ENCODE peak calls at places on chromosomes 4 and X, in five cellular contexts. G is endodermal cell, P is ovary, Q is heart left ventricle, N is breast epithelium. E is an unnamed sample. For H3K9me3, H3K36me3 and H3K4me1, the result is how much of the 10 kb centered on the place peaks cover.

GRCh38 chr4:146336413-146336807 is 122.1 kb downstream of the REELD1 start:
- DNase-seq in G (no peak), Q (no peak), P (no peak), N (no peak), E (no peak)

GRCh38 chr4:175823015-175823741 is 11.1 kb upstream of the GPM6A start:
- DNase-seq in N (no peak), G (no peak), Q (no peak), P (no peak), E (no peak)

GRCh38 chr4:117529401-117529800 is 444.0 kb upstream of the TRAM1L1 start:
- DNase-seq in Q (no peak), N (no peak), G (no peak), P (no peak), E (no peak)

GRCh38 chrX:121008920-121009319 is 23.4 kb upstream of the CT47A1 start:
- DNase-seq in P (no peak), G (no peak), N (no peak), Q (no peak), E (no peak)

GRCh38 chrX:2552621-2553297 is 52.0 kb upstream of the DHRSX start:
- DNase-seq in Q (no peak), N (no peak), G (no peak), P (no peak), E (no peak)

GRCh38 chr4:105657117-105657765 is 51.2 kb downstream of the INTS12 start:
- DNase-seq in P (no peak), N (no peak), Q (no peak), G (no peak), E (no peak)

GRCh38 chr4:106627071-106627470 is 258.5 kb upstream of the GIMD1 start:
- DNase-seq in P (no peak), N (no peak), G (no peak), Q (no peak), E (no peak)

GRCh38 chrX:118346258-118347094 is 570 bp downstream of the WDR44 start:
- DNase-seq in N (peak), Q (peak), P (no peak), G (peak), E (peak)

GRCh38 chr4:183398298-183399129 is 45.9 kb upstream of the CDKN2AIP start:
- DNase-seq in P (peak), G (peak), N (no peak), Q (peak), E (peak)

GRCh38 chrX:5397409-5397808 is 831.3 kb downstream of the NLGN4X start:
- DNase-seq in Q (no peak), P (no peak), N (no peak), G (peak), E (no peak)

GRCh38 chr4:122548886-122549630 is 71.8 kb downstream of the IL21 start:
- DNase-seq in Q (no peak), N (no peak), G (no peak), P (no peak), E (no peak)

GRCh38 chr4:73917081-73917501 is 47.9 kb downstream of the CXCL1 start:
- DNase-seq in N (no peak), G (no peak), P (no peak), Q (no peak), E (no peak)

GRCh38 chr4:56843421-56843899 is 22.0 kb upstream of the SPINK2 start:
- DNase-seq in P (peak), Q (no peak), G (peak), N (no peak), E (no peak)

GRCh38 chr4:126071346-126072333 is 756.9 kb downstream of the FAT4 start:
- DNase-seq in G (no peak), P (no peak), N (peak), Q (no peak), E (no peak)

GRCh38 chr4:102174800-102175199 is 170.5 kb downstream of the SLC39A8 start:
- DNase-seq in P (no peak), Q (no peak), G (no peak), N (no peak), E (no peak)

GRCh38 chr4:35189988-35190613 is 1054.2 kb downstream of the ARAP2 start:
- DNase-seq in G (peak), N (no peak), P (no peak), Q (no peak), E (no peak)

GRCh38 chrX:96907888-96908287 is 24.2 kb downstream of the RPA4 start:
- DNase-seq in N (no peak), P (no peak), Q (no peak), G (no peak), E (no peak)

GRCh38 chrX:1392376-1393130 is 640 bp upstream of the SLC25A6 start:
- DNase-seq in P (no peak), Q (peak), G (peak), N (peak), E (peak)

GRCh38 chrX:2464677-2465166 is 36.1 kb downstream of the DHRSX start:
- DNase-seq in Q (no peak), P (no peak), N (no peak), G (peak), E (no peak)

GRCh38 chr4:185819144-185819543 is 7.2 kb upstream of the SORBS2 start:
- DNase-seq in G (no peak), Q (no peak), P (no peak), N (no peak), E (no peak)

GRCh38 chr4:150237110-150237852 is 159.0 kb downstream of the DCLK2 start:
- DNase-seq in N (no peak), Q (no peak), G (no peak), P (no peak), E (no peak)

GRCh38 chr4:152065545-152065944 is 304.7 kb upstream of the GATB start:
- DNase-seq in N (no peak), G (no peak), P (no peak), Q (no peak), E (no peak)

GRCh38 chrX:153726286-153727107 is 1.8 kb downstream of the ABCD1 start:
- DNase-seq in Q (peak), P (peak), N (no peak), G (peak), E (peak)

GRCh38 chr4:13990596-13991589 is 363.4 kb upstream of the BOD1L1 start:
- DNase-seq in G (no peak), P (no peak), Q (no peak), N (no peak), E (no peak)

GRCh38 chr4:72786401-72786990 is 217.5 kb upstream of the ADAMTS3 start:
- DNase-seq in G (no peak), N (no peak), P (no peak), Q (no peak), E (no peak)

GRCh38 chr4:75662626-75663025 is 10.6 kb downstream of the G3BP2 start:
- DNase-seq in G (no peak), Q (no peak), P (no peak), N (no peak), E (no peak)

GRCh38 chrX:39733745-39734144 is 364.0 kb downstream of the BCOR start:
- DNase-seq in P (no peak), Q (no peak), G (no peak), N (no peak), E (no peak)
- H3K9me3 ChIP-seq in P (under half), Q (under half), G (under half), N (under half), E (under half)

GRCh38 chr4:41262198-41262597 is 5.5 kb downstream of the UCHL1 start:
- DNase-seq in Q (no peak), N (no peak), G (no peak), P (no peak), E (no peak)
- H3K36me3 ChIP-seq in Q (under half), N (under half), G (half or more), P (under half), E (under half)

GRCh38 chrX:103372886-103373285 is 3.5 kb upstream of the BEX3 start:
- DNase-seq in G (no peak), P (no peak), Q (no peak), N (no peak), E (no peak)
- H3K4me1 ChIP-seq in G (under half), P (under half), Q (under half), N (under half), E (under half)

DNA sequence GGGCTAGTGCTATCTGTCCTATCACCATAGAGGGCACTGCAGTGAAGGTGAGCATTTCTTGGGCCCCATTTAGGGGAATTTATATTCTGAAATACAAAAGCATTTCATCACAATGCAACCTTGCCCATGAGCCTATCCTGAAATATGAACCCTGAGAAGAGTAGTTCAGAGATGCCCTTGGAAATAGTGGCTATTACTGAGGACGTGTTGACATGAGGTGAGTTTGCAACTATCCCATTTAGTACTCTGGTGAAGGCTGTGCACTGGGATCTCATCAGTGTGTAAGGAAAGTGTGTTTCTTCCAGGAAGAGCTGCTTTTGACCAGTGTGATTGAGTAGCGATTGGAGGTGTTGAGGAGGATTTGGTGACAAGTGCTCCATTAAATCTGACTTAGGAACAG is 149.3 kb upstream of the EOLA2 start:
- DNase-seq in Q (no peak), P (no peak), G (no peak), N (no peak), E (no peak)
- H3K9me3 ChIP-seq in Q (under half), P (under half), G (under half), N (under half), E (under half)

E was measured in mucosa of descending colon.